ENCODE peak calls at places on chromosome 22, in ten cellular contexts. One of them, this sample, is unnamed.

GRCh38 chr22:24409707-24410106 is 17.7 kb upstream of the ADORA2A start:
- DNase-seq in OCI-LY7: no peak
- DNase-seq in hippocampal formation: no peak
- DNase-seq in posterior cingulate gyrus: no peak
- DNase-seq in NCI-H524: no peak
- DNase-seq in germinal center: no peak
- DNase-seq in neuronal stem cell: no peak
- DNase-seq in NCI-H2081: no peak
- DNase-seq in putamen: no peak
- DNase-seq in colonic mucosa: no peak
- DNase-seq in this sample: no peak

GRCh38 chr22:43417555-43417954 is 5.7 kb downstream of the MPPED1 start:
- DNase-seq in posterior cingulate gyrus: no peak
- DNase-seq in colonic mucosa: no peak
- DNase-seq in putamen: no peak
- DNase-seq in hippocampal formation: no peak
- DNase-seq in NCI-H2081: no peak
- DNase-seq in NCI-H524: no peak
- DNase-seq in neuronal stem cell: no peak
- DNase-seq in germinal center: no peak
- DNase-seq in OCI-LY7: no peak
- DNase-seq in this sample: no peak

GRCh38 chr22:30020511-30020910 is 59.8 kb upstream of the HORMAD2 start:
- DNase-seq in NCI-H2081: no peak
- DNase-seq in germinal center: no peak
- DNase-seq in OCI-LY7: no peak
- DNase-seq in colonic mucosa: no peak
- DNase-seq in hippocampal formation: no peak
- DNase-seq in NCI-H524: no peak
- DNase-seq in putamen: no peak
- DNase-seq in neuronal stem cell: no peak
- DNase-seq in posterior cingulate gyrus: no peak
- DNase-seq in this sample: no peak

GRCh38 chr22:50302041-50302541 is 5.4 kb downstream of the PLXNB2 start:
- DNase-seq in NCI-H2081: no peak
- DNase-seq in colonic mucosa: peak
- DNase-seq in hippocampal formation: no peak
- DNase-seq in posterior cingulate gyrus: no peak
- DNase-seq in NCI-H524: no peak
- DNase-seq in neuronal stem cell: no peak
- DNase-seq in putamen: no peak
- DNase-seq in germinal center: no peak
- DNase-seq in OCI-LY7: no peak
- DNase-seq in this sample: no peak

GRCh38 chr22:37474447-37475090 is 11.6 kb downstream of the MFNG start:
- DNase-seq in OCI-LY7: no peak
- DNase-seq in colonic mucosa: no peak
- DNase-seq in posterior cingulate gyrus: no peak
- DNase-seq in neuronal stem cell: no peak
- DNase-seq in hippocampal formation: no peak
- DNase-seq in germinal center: no peak
- DNase-seq in putamen: no peak
- DNase-seq in NCI-H524: no peak
- DNase-seq in NCI-H2081: no peak
- DNase-seq in this sample: no peak

GRCh38 chr22:37343343-37343742 is 61.0 kb downstream of the CYTH4 start:
- DNase-seq in NCI-H524: no peak
- DNase-seq in neuronal stem cell: no peak
- DNase-seq in hippocampal formation: no peak
- DNase-seq in posterior cingulate gyrus: no peak
- DNase-seq in putamen: no peak
- DNase-seq in colonic mucosa: no peak
- DNase-seq in OCI-LY7: no peak
- DNase-seq in germinal center: no peak
- DNase-seq in NCI-H2081: no peak
- DNase-seq in this sample: no peak

GRCh38 chr22:44585559-44586121 is 87.6 kb upstream of the RTL6 start:
- DNase-seq in OCI-LY7: no peak
- DNase-seq in colonic mucosa: no peak
- DNase-seq in posterior cingulate gyrus: no peak
- DNase-seq in hippocampal formation: no peak
- DNase-seq in neuronal stem cell: no peak
- DNase-seq in NCI-H2081: no peak
- DNase-seq in NCI-H524: no peak
- DNase-seq in germinal center: no peak
- DNase-seq in putamen: no peak
- DNase-seq in this sample: no peak

GRCh38 chr22:36253523-36254490 is 874 bp downstream of the APOL1 start:
- DNase-seq in neuronal stem cell: no peak
- DNase-seq in putamen: no peak
- DNase-seq in hippocampal formation: no peak
- DNase-seq in NCI-H2081: peak
- DNase-seq in germinal center: no peak
- DNase-seq in posterior cingulate gyrus: no peak
- DNase-seq in OCI-LY7: no peak
- DNase-seq in NCI-H524: no peak
- DNase-seq in colonic mucosa: no peak
- DNase-seq in this sample: no peak

GRCh38 chr22:50672471-50673230 is at the start of gene SHANK3:
- DNase-seq in colonic mucosa: no peak
- DNase-seq in NCI-H2081: no peak
- DNase-seq in OCI-LY7: no peak
- DNase-seq in hippocampal formation: no peak
- DNase-seq in neuronal stem cell: no peak
- DNase-seq in NCI-H524: no peak
- DNase-seq in germinal center: peak
- DNase-seq in posterior cingulate gyrus: no peak
- DNase-seq in putamen: peak
- DNase-seq in this sample: no peak

GRCh38 chr22:22914726-22915669 is 27.4 kb downstream of the IGLL5 start:
- DNase-seq in hippocampal formation: no peak
- DNase-seq in putamen: no peak
- DNase-seq in OCI-LY7: no peak
- DNase-seq in NCI-H2081: no peak
- DNase-seq in neuronal stem cell: no peak
- DNase-seq in germinal center: no peak
- DNase-seq in NCI-H524: no peak
- DNase-seq in colonic mucosa: no peak
- DNase-seq in posterior cingulate gyrus: no peak
- DNase-seq in this sample: no peak

GRCh38 chr22:44544523-44545433 is 46.7 kb upstream of the RTL6 start:
- DNase-seq in posterior cingulate gyrus: no peak
- DNase-seq in hippocampal formation: no peak
- DNase-seq in NCI-H524: no peak
- DNase-seq in colonic mucosa: no peak
- DNase-seq in putamen: no peak
- DNase-seq in germinal center: no peak
- DNase-seq in NCI-H2081: no peak
- DNase-seq in OCI-LY7: no peak
- DNase-seq in neuronal stem cell: no peak
- DNase-seq in this sample: no peak

GRCh38 chr22:24433001-24433867 is 5.8 kb downstream of the ADORA2A start:
- DNase-seq in NCI-H524: no peak
- DNase-seq in hippocampal formation: no peak
- DNase-seq in posterior cingulate gyrus: no peak
- DNase-seq in colonic mucosa: no peak
- DNase-seq in putamen: no peak
- DNase-seq in OCI-LY7: peak
- DNase-seq in neuronal stem cell: no peak
- DNase-seq in germinal center: no peak
- DNase-seq in NCI-H2081: no peak
- DNase-seq in this sample: no peak

GRCh38 chr22:41367039-41367679 is 14.6 kb upstream of the TEF start:
- DNase-seq in putamen: peak
- DNase-seq in NCI-H2081: peak
- DNase-seq in posterior cingulate gyrus: peak
- DNase-seq in hippocampal formation: peak
- DNase-seq in OCI-LY7: no peak
- DNase-seq in germinal center: peak
- DNase-seq in neuronal stem cell: no peak
- DNase-seq in colonic mucosa: peak
- DNase-seq in NCI-H524: peak
- DNase-seq in this sample: peak

GRCh38 chr22:29606320-29606719 is 2.9 kb downstream of the NF2 start:
- DNase-seq in posterior cingulate gyrus: no peak
- DNase-seq in hippocampal formation: no peak
- DNase-seq in neuronal stem cell: no peak
- DNase-seq in NCI-H524: no peak
- DNase-seq in germinal center: no peak
- DNase-seq in OCI-LY7: no peak
- DNase-seq in colonic mucosa: no peak
- DNase-seq in NCI-H2081: no peak
- DNase-seq in putamen: no peak
- DNase-seq in this sample: no peak

GRCh38 chr22:49936018-49936972 is 17.9 kb downstream of the CRELD2 start:
- DNase-seq in NCI-H2081: peak
- DNase-seq in OCI-LY7: peak
- DNase-seq in germinal center: peak
- DNase-seq in NCI-H524: peak
- DNase-seq in putamen: peak
- DNase-seq in posterior cingulate gyrus: peak
- DNase-seq in hippocampal formation: peak
- DNase-seq in neuronal stem cell: no peak
- DNase-seq in colonic mucosa: peak
- DNase-seq in this sample: peak

GRCh38 chr22:30733081-30733680 is 38.5 kb downstream of the OSBP2 start:
- DNase-seq in colonic mucosa: no peak
- DNase-seq in germinal center: no peak
- DNase-seq in OCI-LY7: no peak
- DNase-seq in NCI-H524: no peak
- DNase-seq in posterior cingulate gyrus: no peak
- DNase-seq in NCI-H2081: no peak
- DNase-seq in neuronal stem cell: no peak
- DNase-seq in putamen: no peak
- DNase-seq in hippocampal formation: no peak
- DNase-seq in this sample: no peak

GRCh38 chr22:50274311-50274710 is 4.1 kb upstream of the MAPK11 start:
- DNase-seq in hippocampal formation: peak
- DNase-seq in NCI-H524: no peak
- DNase-seq in posterior cingulate gyrus: peak
- DNase-seq in neuronal stem cell: no peak
- DNase-seq in NCI-H2081: peak
- DNase-seq in putamen: peak
- DNase-seq in germinal center: no peak
- DNase-seq in OCI-LY7: peak
- DNase-seq in colonic mucosa: no peak
- DNase-seq in this sample: peak

GRCh38 chr22:43560651-43561050 is 148.8 kb downstream of the MPPED1 start:
- DNase-seq in posterior cingulate gyrus: no peak
- DNase-seq in colonic mucosa: no peak
- DNase-seq in putamen: no peak
- DNase-seq in NCI-H2081: no peak
- DNase-seq in germinal center: no peak
- DNase-seq in OCI-LY7: no peak
- DNase-seq in NCI-H524: no peak
- DNase-seq in hippocampal formation: no peak
- DNase-seq in neuronal stem cell: no peak
- DNase-seq in this sample: no peak

GRCh38 chr22:23889620-23890019 is 4.6 kb upstream of the MIF start:
- DNase-seq in NCI-H2081: no peak
- DNase-seq in colonic mucosa: no peak
- DNase-seq in neuronal stem cell: no peak
- DNase-seq in NCI-H524: peak
- DNase-seq in germinal center: no peak
- DNase-seq in OCI-LY7: no peak
- DNase-seq in posterior cingulate gyrus: no peak
- DNase-seq in hippocampal formation: peak
- DNase-seq in putamen: no peak
- DNase-seq in this sample: no peak

GRCh38 chr22:35446365-35446764 is 46.4 kb downstream of the MCM5 start:
- DNase-seq in germinal center: no peak
- DNase-seq in putamen: no peak
- DNase-seq in hippocampal formation: no peak
- DNase-seq in NCI-H524: no peak
- DNase-seq in colonic mucosa: no peak
- DNase-seq in NCI-H2081: no peak
- DNase-seq in OCI-LY7: no peak
- DNase-seq in posterior cingulate gyrus: no peak
- DNase-seq in neuronal stem cell: no peak
- DNase-seq in this sample: no peak

This sample was measured in globus pallidus.